ENCODE peak calls at places on chromosomes 11 and 22, in seven cellular contexts. T is NCI-H1105, X is neuronal stem cell, M is GM23248, N is hepatocyte, D is iris pigment epithelial cell, P is body of pancreas. W is an unnamed sample.
A peak's percentile ranks its signal among the peaks of the same experiment; 100 is the strongest.

GRCh38 chr22:49963647-49964026 is 3.1 kb downstream of the PIM3 start:
- DNase-seq in T (no peak), X (no peak), M (no peak), N (no peak), D (no peak), P (peak; percentile 26), W (no peak)

GRCh38 chr22:36374603-36375024 is 13.2 kb downstream of the MYH9 start:
- DNase-seq in T (no peak), X (no peak), M (peak; percentile 92), N (no peak), D (no peak), P (no peak), W (no peak)

GRCh38 chr11:33700425-33701271 is at the start of gene C11orf91:
- DNase-seq in T (peak; percentile 96), X (peak; percentile 96), M (peak; percentile 99), N (peak; percentile 100), D (peak; percentile 96), P (peak; percentile 96), W (peak; percentile 92)

GRCh38 chr22:26887456-26887855 is 230.1 kb downstream of the MIAT start:
- DNase-seq in T (no peak), X (no peak), M (peak; percentile 89), N (peak; percentile 24), D (peak; percentile 83), P (no peak), W (no peak)

GRCh38 chr11:69808708-69809107 is 10.5 kb downstream of the FGF3 start:
- DNase-seq in T (no peak), X (no peak), M (no peak), N (no peak), D (peak; percentile 50), P (no peak), W (no peak)

GRCh38 chr11:82719316-82719715 is 14.3 kb downstream of the FAM181B start:
- DNase-seq in T (no peak), X (no peak), M (no peak), N (no peak), D (no peak), P (no peak), W (no peak)

GRCh38 chr22:47136671-47137070 is 374.2 kb downstream of the TBC1D22A start:
- DNase-seq in T (no peak), X (no peak), M (no peak), N (no peak), D (no peak), P (no peak), W (no peak)

GRCh38 chr11:65414776-65415498 is 7.7 kb upstream of the NEAT1 start:
- DNase-seq in T (no peak), X (no peak), M (peak; percentile 92), N (no peak), D (peak; percentile 23), P (no peak), W (no peak)

GRCh38 chr11:105000797-105001196 is 22.2 kb downstream of the CASP5 start:
- DNase-seq in T (no peak), X (no peak), M (peak; percentile 12), N (no peak), D (no peak), P (peak; percentile 26), W (no peak)

GRCh38 chr11:115420524-115420923 is 83.7 kb downstream of the CADM1 start:
- DNase-seq in T (peak; percentile 47), X (no peak), M (no peak), N (no peak), D (no peak), P (no peak), W (no peak)

W was measured in NCI-H1436.